ENCODE peak calls at places on chromosomes 2 and 18, in six cellular contexts. E is GF-D8, F is foreskin fibroblast, G is Panc1, Y is Caki2, X is HT1080. U is an unnamed sample.

GRCh38 chr2:192379736-192380135 is 185.0 kb upstream of the TMEFF2 start:
- DNase-seq in E (no peak), F (no peak), G (no peak), Y (no peak), X (no peak), U (no peak)

GRCh38 chr18:433960-434359 is 66.5 kb downstream of the COLEC12 start:
- DNase-seq in E (no peak), F (peak), G (no peak), Y (no peak), X (peak), U (no peak)

GRCh38 chr18:9147440-9148238 is 11.1 kb downstream of the ANKRD12 start:
- DNase-seq in E (peak), F (peak), G (no peak), Y (peak), X (peak), U (peak)

GRCh38 chr2:210022824-210023223 is 20.4 kb downstream of the RPE start:
- DNase-seq in E (no peak), F (no peak), G (no peak), Y (no peak), X (no peak), U (no peak)

GRCh38 chr2:165958313-165958712 is 4.7 kb upstream of the TTC21B start:
- DNase-seq in E (no peak), F (no peak), G (no peak), Y (no peak), X (no peak), U (no peak)

GRCh38 chr2:213067888-213068287 is 83.5 kb downstream of the IKZF2 start:
- DNase-seq in E (no peak), F (peak), G (no peak), Y (no peak), X (no peak), U (no peak)

GRCh38 chr18:3995476-3996102 is 459.5 kb downstream of the DLGAP1 start:
- DNase-seq in E (peak), F (peak), G (peak), Y (peak), X (peak), U (peak)

GRCh38 chr2:201959626-201960025 is 74.0 kb upstream of the FZD7 start:
- DNase-seq in E (no peak), F (no peak), G (no peak), Y (no peak), X (peak), U (no peak)

GRCh38 chr2:147844691-147845607 is at the start of gene ACVR2A:
- DNase-seq in E (no peak), F (peak), G (no peak), Y (peak), X (peak), U (peak)

GRCh38 chr2:196218109-196218508 is 46.7 kb upstream of the STK17B start:
- DNase-seq in E (no peak), F (no peak), G (no peak), Y (no peak), X (no peak), U (no peak)

GRCh38 chr2:199131876-199132275 is 325.9 kb downstream of the SATB2 start:
- DNase-seq in E (no peak), F (no peak), G (no peak), Y (no peak), X (no peak), U (no peak)

GRCh38 chr18:25896178-25896780 is 194.1 kb downstream of the SS18 start:
- DNase-seq in E (no peak), F (peak), G (peak), Y (no peak), X (peak), U (peak)

GRCh38 chr18:63508634-63509033 is 31.9 kb downstream of the SERPINB5 start:
- DNase-seq in E (no peak), F (no peak), G (no peak), Y (no peak), X (no peak), U (no peak)

GRCh38 chr2:100260712-100261620 is 61.3 kb downstream of the LONRF2 start:
- DNase-seq in E (no peak), F (peak), G (peak), Y (peak), X (peak), U (peak)

GRCh38 chr2:239283288-239283945 is 117.4 kb downstream of the HDAC4 start:
- DNase-seq in E (no peak), F (no peak), G (no peak), Y (no peak), X (no peak), U (no peak)

GRCh38 chr2:225841314-225841713 is 441.8 kb downstream of the NYAP2 start:
- DNase-seq in E (no peak), F (peak), G (no peak), Y (no peak), X (no peak), U (no peak)

GRCh38 chr2:196331143-196331542 is 159.8 kb upstream of the STK17B start:
- DNase-seq in E (no peak), F (peak), G (peak), Y (peak), X (peak), U (no peak)

GRCh38 chr2:75465317-75465998 is 95.3 kb downstream of the EVA1A start:
- DNase-seq in E (no peak), F (peak), G (no peak), Y (peak), X (peak), U (peak)

GRCh38 chr2:160353166-160353565 is 140.4 kb downstream of the RBMS1 start:
- DNase-seq in E (no peak), F (no peak), G (no peak), Y (no peak), X (peak), U (peak)

GRCh38 chr2:54009549-54009948 is 38.8 kb upstream of the PSME4 start:
- DNase-seq in E (no peak), F (no peak), G (no peak), Y (no peak), X (no peak), U (no peak)

GRCh38 chr2:162074937-162075688 is 1.1 kb upstream of the DPP4 start:
- DNase-seq in E (no peak), F (peak), G (no peak), Y (no peak), X (peak), U (peak)

GRCh38 chr18:499351-500229 is 911 bp downstream of the COLEC12 start:
- DNase-seq in E (no peak), F (peak), G (no peak), Y (peak), X (peak), U (no peak)

GRCh38 chr2:12479042-12479601 is 237.6 kb upstream of the TRIB2 start:
- DNase-seq in E (no peak), F (peak), G (no peak), Y (no peak), X (no peak), U (no peak)

GRCh38 chr2:12978058-12978835 is 261.5 kb downstream of the TRIB2 start:
- DNase-seq in E (peak), F (peak), G (no peak), Y (no peak), X (no peak), U (no peak)

GRCh38 chr2:24970483-24971299 is 1.1 kb downstream of the DNAJC27 start:
- DNase-seq in E (no peak), F (peak), G (no peak), Y (peak), X (peak), U (peak)